ENCODE peak calls at places on chromosomes 5 and 9, in nine cellular contexts. B, Q, P, I, R, L, Z, M and O are unnamed samples.

GRCh38 chr5:65722575-65723424 is 795 bp downstream of the NLN start:
- DNase-seq in B (peak; percentile 16), M (no peak), R (peak; percentile 52), L (peak; percentile 29), Z (no peak), Q (peak; percentile 49), I (peak; percentile 47), P (peak; percentile 20), O (peak; percentile 15)

GRCh38 chr5:105392122-105392709 is 1829.6 kb upstream of the NUDT12 start:
- DNase-seq in L (no peak), R (no peak), B (no peak), P (no peak), Z (no peak), Q (no peak), M (no peak), I (no peak), O (no peak)

GRCh38 chr5:152097128-152097527 is 172.5 kb upstream of the GLRA1 start:
- DNase-seq in B (no peak), Q (no peak), M (no peak), I (no peak), Z (no peak), L (no peak), R (no peak), P (no peak), O (no peak)

GRCh38 chr5:31218978-31219377 is 25.5 kb downstream of the CDH6 start:
- DNase-seq in L (no peak), M (no peak), P (no peak), Z (no peak), I (no peak), B (no peak), R (no peak), Q (no peak), O (no peak)

GRCh38 chr5:1033178-1033577 is 24.6 kb downstream of the NKD2 start:
- DNase-seq in B (peak; percentile 0), R (peak; percentile 32), L (no peak), P (no peak), M (no peak), Z (no peak), I (no peak), Q (no peak), O (no peak)

GRCh38 chr9:111108946-111109345 is 70.7 kb upstream of the LPAR1 start:
- DNase-seq in M (peak; percentile 27), R (no peak), B (no peak), P (no peak), I (peak; percentile 15), L (no peak), Z (no peak), Q (no peak), O (no peak)

GRCh38 chr5:122882836-122883235 is 37.4 kb downstream of the SNX24 start:
- DNase-seq in L (no peak), B (no peak), P (no peak), I (peak; percentile 42), Q (peak; percentile 14), R (no peak), Z (no peak), M (no peak), O (no peak)

GRCh38 chr5:79021753-79022152 is 36.6 kb upstream of the ARSB start:
- DNase-seq in Q (no peak), R (no peak), I (no peak), M (no peak), Z (no peak), P (no peak), B (peak; percentile 23), L (no peak), O (no peak)

GRCh38 chr5:149280802-149281201 is 9.1 kb downstream of the AFAP1L1 start:
- DNase-seq in Q (no peak), I (no peak), M (no peak), B (no peak), Z (no peak), L (no peak), P (no peak), R (no peak), O (no peak)

GRCh38 chr5:139481580-139482049 is 943 bp downstream of the STING1 start:
- DNase-seq in L (no peak), Q (no peak), Z (no peak), P (peak; percentile 25), I (peak; percentile 77), M (no peak), R (no peak), B (no peak), O (no peak)
- TF ChIP-seq CTCF in L (no peak), Q (no peak), Z (no peak), P (no peak), I (peak; percentile 37), M (peak; percentile 30), R (no peak), B (no peak), O (no peak)

GRCh38 chr5:178625679-178626483 is 969 bp downstream of the CLK4 start:
- DNase-seq in I (peak; percentile 48), B (no peak), P (no peak), R (no peak), M (no peak), L (no peak), Z (no peak), Q (no peak), O (no peak)
- TF ChIP-seq CTCF in I (no peak), B (no peak), P (no peak), R (no peak), M (no peak), L (no peak), Z (no peak), Q (no peak), O (no peak)

GRCh38 chr9:106560540-106560939 is 302.4 kb upstream of the ZNF462 start:
- DNase-seq in B (no peak), Q (no peak), Z (no peak), P (no peak), R (no peak), I (no peak), M (no peak), L (no peak), O (no peak)
- TF ChIP-seq CTCF in B (peak; percentile 27), Q (no peak), Z (no peak), P (no peak), R (peak; percentile 38), I (peak; percentile 5), M (no peak), L (peak; percentile 53), O (peak; percentile 57)

DNA sequence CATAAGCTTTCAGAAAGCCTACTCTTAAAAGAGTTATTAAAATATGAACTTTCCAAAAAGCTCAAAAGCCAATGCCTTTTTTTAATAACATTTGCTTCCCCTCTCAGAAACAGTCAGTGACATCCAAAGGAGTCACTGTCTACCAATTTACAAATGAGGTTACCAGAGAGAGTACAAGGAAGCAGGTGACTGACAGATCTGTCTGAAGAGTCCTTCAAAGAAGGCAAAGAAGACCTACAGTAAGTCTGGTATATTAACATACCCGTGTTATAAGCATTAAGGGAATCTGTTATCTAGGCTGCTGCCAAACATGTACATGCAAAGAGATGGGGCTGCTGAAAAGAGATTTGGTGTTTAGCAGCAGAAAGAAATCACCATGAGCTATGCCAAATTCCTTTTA is 8.3 kb downstream of the PRELID2 start:
- DNase-seq in R (no peak), Z (no peak), L (no peak), Q (no peak), M (no peak), P (no peak), B (no peak), I (no peak), O (no peak)
- TF ChIP-seq CTCF in R (no peak), Z (no peak), L (no peak), Q (no peak), M (no peak), P (no peak), B (no peak), I (no peak), O (no peak)

GRCh38 chr5:95107138-95107537 is 177.8 kb downstream of the MCTP1 start:
- DNase-seq in P (no peak), Z (no peak), I (no peak), B (no peak), Q (no peak), M (no peak), L (no peak), R (no peak), O (no peak)

GRCh38 chr5:95098012-95098411 is 186.9 kb downstream of the MCTP1 start:
- DNase-seq in Q (no peak), L (no peak), Z (no peak), I (no peak), M (no peak), B (no peak), R (no peak), P (no peak), O (no peak)

GRCh38 chr5:95105638-95106037 is 179.3 kb downstream of the MCTP1 start:
- DNase-seq in I (no peak), P (no peak), B (no peak), R (no peak), Q (no peak), L (no peak), Z (no peak), M (no peak), O (no peak)

GRCh38 chr5:95102687-95103086 is 182.2 kb downstream of the MCTP1 start:
- DNase-seq in I (no peak), P (no peak), B (no peak), M (no peak), Z (no peak), L (no peak), Q (no peak), R (no peak), O (no peak)

GRCh38 chr5:95102080-95102479 is 182.8 kb downstream of the MCTP1 start:
- DNase-seq in R (no peak), M (no peak), L (no peak), Z (no peak), B (no peak), Q (no peak), P (no peak), I (no peak), O (no peak)
- TF ChIP-seq CTCF in R (no peak), M (no peak), L (no peak), Z (no peak), B (no peak), Q (no peak), P (no peak), I (no peak), O (no peak)

DNA sequence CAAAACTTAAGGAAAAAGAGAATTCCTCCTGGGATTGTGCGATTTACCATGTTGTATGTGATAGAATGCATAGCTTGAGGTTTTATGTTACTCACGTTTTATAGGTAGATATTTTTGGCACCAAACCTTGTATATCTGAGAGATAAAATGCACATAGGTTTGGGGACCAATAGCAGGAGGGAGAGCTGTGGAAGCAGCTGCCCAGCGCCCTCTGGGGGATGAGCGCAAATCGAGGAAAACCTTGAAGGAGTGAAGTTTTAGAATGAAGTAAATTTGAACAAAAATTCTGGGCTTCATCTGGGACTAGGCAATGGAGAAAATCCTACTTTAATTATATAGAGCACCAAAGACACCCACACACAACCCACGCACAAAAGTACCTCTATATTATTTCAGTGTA is 197.0 kb downstream of the ADCY2 start:
- DNase-seq in Q (peak; percentile 6), Z (no peak), B (peak; percentile 41), P (no peak), I (no peak), M (no peak), R (no peak), L (peak; percentile 26), O (peak; percentile 54)
- TF ChIP-seq CTCF in Q (no peak), Z (no peak), B (peak; percentile 47), P (no peak), I (no peak), M (no peak), R (peak; percentile 40), L (peak; percentile 58), O (no peak)

DNA sequence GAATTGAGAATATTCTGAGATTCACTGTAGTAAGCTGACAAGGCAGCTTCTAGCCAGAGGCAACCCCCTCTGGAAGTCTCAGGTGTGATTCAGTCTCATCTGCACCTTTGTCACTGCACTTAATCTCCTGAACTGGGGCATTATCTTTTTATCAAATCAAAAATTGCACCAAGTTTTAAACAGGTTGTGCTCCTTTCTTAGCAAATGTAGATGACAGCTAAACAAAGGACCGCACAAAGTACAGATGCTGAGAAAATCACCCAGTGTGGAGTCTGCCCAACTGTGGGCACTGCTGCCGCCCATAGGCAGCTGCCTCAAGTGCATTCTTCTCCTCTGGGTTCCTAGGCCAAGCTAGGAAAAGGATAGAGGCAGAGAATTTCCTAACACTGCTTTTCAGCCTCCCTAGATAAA is 51.1 kb downstream of the STARD4 start:
- DNase-seq in P (no peak), L (peak; percentile 6), Q (no peak), M (no peak), B (peak; percentile 16), R (peak; percentile 51), Z (no peak), I (peak; percentile 56), O (peak; percentile 26)
- TF ChIP-seq CTCF in P (no peak), L (peak; percentile 67), Q (peak; percentile 41), M (peak; percentile 45), B (peak; percentile 45), R (peak; percentile 69), Z (no peak), I (peak; percentile 87), O (no peak)